ENCODE peak calls at places on chromosomes 7 and 10, in nine cellular contexts. D is myocyte; A is stimulated activated CD4-positive, alpha-beta T cell treated with anti-CD3 and anti-CD28 coated beads, Interleukin-4, amount 100 ng/mL, for 4 hours; O is brain microvascular endothelial cell; I is stromal cell of bone marrow; F is aorta; R is glutamatergic neuron; P is T-cell; J is MCF 10A. M is an unnamed sample.

GRCh38 chr7:78296689-78297371 is 498.3 kb downstream of the PHTF2 start:
- DNase-seq in D (no peak), A (no peak), O (no peak), I (no peak), F (no peak), R (no peak), P (no peak), J (no peak), M (no peak)

GRCh38 chr10:96693431-96693830 is 26.9 kb downstream of the PIK3AP1 start:
- DNase-seq in D (no peak), A (no peak), O (no peak), I (no peak), F (no peak), R (no peak), P (no peak), J (no peak), M (no peak)

GRCh38 chr7:77442631-77443420 is 26.7 kb upstream of the GSAP start:
- DNase-seq in D (peak), A (no peak), O (peak), I (no peak), F (no peak), R (no peak), P (no peak), J (peak), M (no peak)

GRCh38 chr7:48822138-48822537 is 102.2 kb upstream of the CDC14C start:
- DNase-seq in D (no peak), A (no peak), O (no peak), I (no peak), F (no peak), R (no peak), P (no peak), J (no peak), M (no peak)

GRCh38 chr10:43037440-43037839 is 39.4 kb upstream of the RET start:
- DNase-seq in D (no peak), A (no peak), O (no peak), I (no peak), F (no peak), R (no peak), P (no peak), J (no peak), M (no peak)

GRCh38 chr10:3433131-3433530 is 260.5 kb upstream of the PITRM1 start:
- DNase-seq in D (no peak), A (no peak), O (no peak), I (no peak), F (no peak), R (no peak), P (no peak), J (no peak), M (no peak)

GRCh38 chr10:91415816-91416215 is 5.7 kb downstream of the HECTD2 start:
- DNase-seq in D (no peak), A (no peak), O (no peak), I (no peak), F (no peak), R (no peak), P (no peak), J (no peak), M (no peak)

GRCh38 chr7:55174456-55174855 is 155.6 kb downstream of the EGFR start:
- DNase-seq in D (no peak), A (no peak), O (no peak), I (no peak), F (no peak), R (no peak), P (no peak), J (no peak), M (no peak)

GRCh38 chr10:123862421-123863188 is 29.0 kb downstream of the CPXM2 start:
- DNase-seq in D (no peak), A (no peak), O (no peak), I (peak), F (no peak), R (no peak), P (no peak), J (no peak), M (no peak)

GRCh38 chr7:69608878-69609277 is 10.6 kb downstream of the AUTS2 start:
- DNase-seq in D (no peak), A (no peak), O (no peak), I (no peak), F (no peak), R (no peak), P (no peak), J (no peak), M (peak)

GRCh38 chr10:103572597-103573321 is 79.3 kb downstream of the NEURL1 start:
- DNase-seq in D (no peak), A (no peak), O (no peak), I (no peak), F (no peak), R (no peak), P (no peak), J (no peak), M (no peak)

GRCh38 chr7:75662579-75663301 is 76.0 kb downstream of the HIP1 start:
- DNase-seq in D (no peak), A (no peak), O (no peak), I (no peak), F (no peak), R (no peak), P (no peak), J (no peak), M (no peak)

GRCh38 chr7:133568544-133568943 is 315.7 kb downstream of the EXOC4 start:
- DNase-seq in D (no peak), A (no peak), O (no peak), I (no peak), F (no peak), R (no peak), P (no peak), J (no peak), M (no peak)

GRCh38 chr10:132100556-132101349 is 35.0 kb downstream of the JAKMIP3 start:
- DNase-seq in D (no peak), A (no peak), O (no peak), I (no peak), F (no peak), R (peak), P (no peak), J (no peak), M (no peak)

GRCh38 chr10:74947781-74948401 is 121.5 kb downstream of the KAT6B start:
- DNase-seq in D (no peak), A (no peak), O (no peak), I (no peak), F (no peak), R (no peak), P (no peak), J (no peak), M (no peak)

GRCh38 chr10:77320852-77321496 is 316.6 kb downstream of the KCNMA1 start:
- DNase-seq in D (no peak), A (no peak), O (peak), I (peak), F (no peak), R (no peak), P (no peak), J (no peak), M (no peak)

GRCh38 chr10:50224330-50224952 is 26.9 kb downstream of the ASAH2 start:
- DNase-seq in D (peak), A (no peak), O (peak), I (peak), F (no peak), R (peak), P (peak), J (peak), M (peak)

GRCh38 chr10:73992899-73993788 is 4.8 kb upstream of the VCL start:
- DNase-seq in D (no peak), A (no peak), O (peak), I (no peak), F (no peak), R (no peak), P (no peak), J (no peak), M (no peak)

GRCh38 chr10:48638158-48638557 is 33.3 kb upstream of the ARHGAP22 start:
- DNase-seq in D (no peak), A (no peak), O (no peak), I (no peak), F (no peak), R (no peak), P (no peak), J (no peak), M (no peak)

GRCh38 chr7:45646996-45647411 is 72.8 kb downstream of the ADCY1 start:
- DNase-seq in D (peak), A (no peak), O (peak), I (no peak), F (no peak), R (no peak), P (no peak), J (no peak), M (no peak)

M was measured in DMS 273 treated with DMSO at 0.1 percent for 48 hours.